ENCODE peak calls at places on chromosomes 1 and 21, in six cellular contexts. R, K, W, Y, C and A are unnamed samples.

GRCh38 chr1:177847843-177848242 is 122.0 kb downstream of the SEC16B start:
- DNase-seq in R (peak), Y (no peak), C (no peak), K (no peak), W (no peak), A (no peak)

GRCh38 chr1:228457017-228457395 is 30.2 kb upstream of the RNF187 start:
- DNase-seq in C (no peak), R (no peak), K (no peak), W (no peak), Y (no peak), A (no peak)

GRCh38 chr1:229696385-229696784 is 70.3 kb downstream of the URB2 start:
- DNase-seq in W (no peak), C (no peak), Y (no peak), R (no peak), K (no peak), A (no peak)

GRCh38 chr1:11045428-11046269 is 1.4 kb downstream of the MASP2 start:
- DNase-seq in K (no peak), R (no peak), Y (no peak), W (no peak), C (peak), A (no peak)

GRCh38 chr1:99764909-99765308 is 1.5 kb downstream of the FRRS1 start:
- DNase-seq in K (no peak), R (no peak), W (no peak), C (no peak), Y (no peak), A (no peak)

GRCh38 chr1:110618668-110619067 is 12.5 kb upstream of the KCNA2 start:
- DNase-seq in C (no peak), Y (no peak), K (no peak), R (no peak), W (no peak), A (no peak)

GRCh38 chr1:204212715-204213114 is 1.1 kb downstream of the GOLT1A start:
- DNase-seq in Y (no peak), R (no peak), K (no peak), C (no peak), W (no peak), A (no peak)

GRCh38 chr1:26418865-26419349 is 8.3 kb downstream of the LIN28A start:
- DNase-seq in Y (no peak), W (no peak), R (no peak), C (no peak), K (no peak), A (peak)

GRCh38 chr1:245812278-245812677 is 657.5 kb downstream of the KIF26B start:
- DNase-seq in C (no peak), R (no peak), W (no peak), K (no peak), Y (no peak), A (no peak)

GRCh38 chr1:159800177-159800935 is 1.8 kb upstream of the FCRL6 start:
- DNase-seq in K (no peak), R (no peak), Y (no peak), W (no peak), C (no peak), A (no peak)

GRCh38 chr1:81800741-81801031 is at the start of gene ADGRL2:
- DNase-seq in W (no peak), R (no peak), Y (no peak), K (no peak), C (no peak), A (no peak)

GRCh38 chr1:210123383-210123782 is 109.2 kb upstream of the SERTAD4 start:
- DNase-seq in W (no peak), Y (no peak), C (no peak), R (no peak), K (no peak), A (no peak)

GRCh38 chr1:51175278-51175677 is 60.8 kb upstream of the RNF11 start:
- DNase-seq in R (no peak), K (no peak), W (no peak), Y (no peak), C (no peak), A (no peak)

GRCh38 chr1:212595787-212596714 is 12.5 kb upstream of the ATF3 start:
- DNase-seq in R (peak), W (peak), Y (peak), K (peak), C (peak), A (no peak)

GRCh38 chr1:244545511-244545910 is 84.4 kb downstream of the CATSPERE start:
- DNase-seq in R (no peak), K (no peak), C (no peak), Y (no peak), W (no peak), A (no peak)

GRCh38 chr1:8706995-8707396 is 110.4 kb downstream of the RERE start:
- DNase-seq in Y (peak), K (no peak), C (peak), W (peak), R (peak), A (no peak)

GRCh38 chr1:166944186-166944967 is 31.0 kb downstream of the ILDR2 start:
- DNase-seq in W (no peak), C (peak), K (no peak), R (peak), Y (no peak), A (no peak)

GRCh38 chr1:182671779-182672486 is 12.5 kb downstream of the RGS8 start:
- DNase-seq in C (no peak), Y (no peak), W (no peak), R (no peak), K (no peak), A (no peak)

GRCh38 chr1:184520343-184520742 is 133.5 kb downstream of the C1orf21 start:
- DNase-seq in K (no peak), Y (no peak), C (no peak), W (no peak), R (no peak), A (no peak)

GRCh38 chr1:156608981-156609380 is 7.7 kb upstream of the GPATCH4 start:
- DNase-seq in C (peak), K (no peak), W (no peak), Y (peak), R (no peak), A (no peak)

GRCh38 chr1:156602557-156602993 is 1.3 kb upstream of the GPATCH4 start:
- DNase-seq in R (no peak), K (peak), W (no peak), C (peak), Y (peak), A (no peak)

DNA sequence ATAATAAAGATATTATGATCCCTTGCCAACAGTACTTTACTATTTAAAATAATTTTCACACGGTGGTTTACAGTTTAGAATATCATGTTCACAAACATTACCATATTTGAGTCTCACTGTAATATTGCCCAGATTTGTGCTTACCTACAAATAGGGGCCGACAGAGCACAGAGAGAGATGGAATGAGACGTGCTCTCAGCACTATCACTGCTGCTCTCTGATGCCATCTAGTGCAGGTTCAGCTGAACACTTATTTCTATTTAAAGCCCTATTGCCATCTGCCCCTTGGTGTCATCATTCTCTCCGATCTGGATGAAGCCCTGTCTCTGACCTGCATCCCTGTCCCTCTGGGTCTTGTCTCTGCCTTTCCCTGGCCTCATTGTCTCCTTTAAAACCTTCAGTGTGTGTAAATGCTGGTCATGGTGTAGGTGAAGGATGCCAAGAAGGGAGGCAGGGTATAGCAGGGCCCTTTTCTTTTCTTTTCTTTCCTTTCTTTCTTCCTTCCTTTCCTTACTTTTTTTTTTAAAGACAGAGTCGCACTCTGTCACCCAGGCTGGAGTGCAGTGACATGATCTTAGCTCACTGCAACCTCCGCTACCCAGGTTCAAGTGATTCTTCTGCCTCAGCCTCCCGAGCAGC is 6.9 kb upstream of the GPATCH4 start:
- DNase-seq in K (peak), C (peak), Y (peak), W (peak), R (peak), A (peak)
- TF ChIP-seq RAD21 in K (peak), C (peak), Y (peak), W (peak), R (peak), A (peak)

DNA sequence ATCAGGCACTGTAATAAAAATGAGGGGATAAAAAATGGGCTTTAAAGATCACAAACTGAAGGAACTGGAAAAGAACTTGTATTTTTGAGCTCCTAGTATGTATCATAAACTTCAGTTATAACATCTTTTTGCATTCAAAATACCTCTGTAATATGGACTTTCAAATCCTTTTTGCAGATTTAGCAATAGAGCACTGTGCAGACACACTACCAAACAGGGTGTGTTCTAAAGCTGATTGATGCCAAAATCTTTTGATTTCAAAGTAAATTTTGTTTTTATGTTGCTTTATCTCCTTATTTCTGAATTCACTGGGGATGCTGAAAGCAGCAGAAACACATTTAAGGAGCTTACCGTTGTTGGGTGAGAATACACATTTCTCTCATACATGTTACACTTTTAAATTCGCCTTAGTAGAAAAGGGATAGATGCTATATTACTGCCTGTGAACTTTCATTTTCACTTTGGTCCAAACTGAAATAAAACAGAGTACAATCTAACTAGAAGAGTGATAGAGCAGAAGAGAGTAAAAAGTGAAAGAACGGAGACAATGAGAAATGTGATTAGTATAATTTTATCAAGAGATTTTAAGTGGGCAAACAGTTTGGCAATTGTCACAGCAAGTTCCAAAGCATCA is 1126.6 kb downstream of the BRINP3 start:
- DNase-seq in C (no peak), W (no peak), K (no peak), R (no peak), Y (no peak), A (no peak)
- TF ChIP-seq RAD21 in C (no peak), W (no peak), K (no peak), R (no peak), Y (no peak), A (no peak)

DNA sequence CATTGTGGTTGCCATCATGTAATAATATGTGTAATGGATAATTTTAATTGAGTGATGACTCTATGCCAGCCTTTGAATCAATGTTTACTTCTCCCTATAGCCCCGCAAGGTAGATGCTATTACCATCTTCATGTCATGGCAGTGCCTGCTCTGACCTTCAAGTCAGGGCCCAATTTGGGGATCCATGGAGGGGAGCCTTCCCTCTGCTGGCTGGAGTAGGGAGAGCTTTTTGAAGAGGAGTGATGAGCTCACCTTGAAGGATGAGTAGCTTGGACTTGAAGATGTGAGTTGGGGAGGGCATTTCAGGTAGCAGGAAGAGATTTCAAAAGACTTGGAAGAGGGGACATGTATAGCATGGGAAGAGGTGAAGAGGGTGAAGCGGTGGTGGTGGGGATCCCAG is 189.2 kb downstream of the FOXD2 start:
- DNase-seq in R (no peak), W (no peak), C (no peak), K (no peak), Y (no peak), A (peak)
- TF ChIP-seq RAD21 in R (no peak), W (no peak), C (no peak), K (no peak), Y (no peak), A (peak)

GRCh38 chr1:235513495-235514366 is 9.5 kb upstream of the B3GALNT2 start:
- DNase-seq in C (peak), W (peak), Y (peak), K (peak), R (peak), A (no peak)
- TF ChIP-seq RAD21 in C (peak), W (peak), Y (peak), K (peak), R (peak), A (peak)

GRCh38 chr1:105210747-105211146 is 1461.0 kb downstream of the AMY1C start:
- DNase-seq in R (no peak), Y (no peak), C (no peak), K (no peak), W (no peak), A (no peak)
- TF ChIP-seq RAD21 in R (no peak), Y (no peak), C (no peak), K (no peak), W (no peak), A (no peak)

GRCh38 chr1:96634863-96635262 is 86.7 kb upstream of the PTBP2 start:
- DNase-seq in Y (no peak), W (no peak), R (peak), K (no peak), C (no peak), A (no peak)
- TF ChIP-seq RAD21 in Y (no peak), W (no peak), R (no peak), K (no peak), C (no peak), A (no peak)

DNA sequence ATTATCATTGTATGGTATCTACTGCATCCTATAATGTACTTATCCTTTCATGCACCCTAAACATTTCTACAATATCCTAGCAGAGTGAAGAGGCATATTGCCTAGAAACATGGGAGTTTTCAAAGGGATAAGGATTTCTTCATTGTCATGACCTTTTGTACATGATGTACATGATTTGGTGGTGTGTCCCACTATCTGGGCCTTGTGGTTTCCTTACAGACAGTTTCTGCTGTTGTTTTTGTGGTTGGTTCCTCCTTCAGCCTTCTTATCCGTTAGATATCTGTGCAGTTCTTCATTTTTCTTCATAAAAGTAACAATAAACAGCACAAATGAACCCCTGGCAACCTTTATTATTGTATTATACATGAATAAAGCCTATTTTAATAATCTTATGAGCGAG is 70.4 kb upstream of the BACH1 start:
- DNase-seq in W (no peak), K (no peak), R (no peak), Y (no peak), C (no peak), A (no peak)
- TF ChIP-seq RAD21 in W (no peak), K (no peak), R (no peak), Y (no peak), C (no peak), A (no peak)

DNA sequence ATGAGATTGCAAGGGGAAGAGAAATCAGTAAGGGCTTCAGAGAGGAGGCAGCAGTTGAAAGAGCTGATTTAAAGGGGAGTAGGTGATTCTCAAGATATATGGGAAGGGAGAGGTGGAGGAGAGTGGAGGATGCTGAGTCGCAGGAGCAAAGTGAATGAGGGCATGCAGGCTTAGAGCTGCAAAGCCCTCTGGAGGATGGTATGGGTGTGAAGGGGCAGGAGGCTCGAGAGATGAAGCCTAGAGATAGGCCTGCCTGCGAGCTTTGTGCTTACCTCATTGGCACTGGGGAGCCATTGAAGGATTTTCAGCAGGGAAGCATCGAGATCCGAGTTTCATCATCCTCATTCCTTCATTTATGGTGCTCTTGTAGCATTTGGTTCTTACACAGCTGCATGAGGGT is 15.8 kb upstream of the SH2D2A start:
- DNase-seq in Y (no peak), C (no peak), K (no peak), R (no peak), W (no peak), A (no peak)
- TF ChIP-seq RAD21 in Y (no peak), C (no peak), K (no peak), R (no peak), W (no peak), A (peak)